ENCODE peak calls at places on chromosome 4, in nine cellular contexts. Y, E, H, B, Z, N, K, U and G are unnamed samples.

GRCh38 chr4:102530986-102531385 is 29.8 kb downstream of the NFKB1 start:
- DNase-seq in U (no peak), E (no peak), Y (no peak), N (no peak), H (no peak), Z (no peak), B (no peak), K (no peak), G (no peak)

GRCh38 chr4:69831646-69832325 is 28.2 kb downstream of the SULT1E1 start:
- DNase-seq in B (no peak), Y (no peak), N (no peak), E (no peak), K (no peak), Z (no peak), H (no peak), U (peak), G (no peak)

GRCh38 chr4:174672276-174672675 is 150.0 kb upstream of the HPGD start:
- DNase-seq in H (no peak), N (peak), U (no peak), K (no peak), Z (no peak), E (no peak), Y (no peak), B (no peak), G (no peak)

GRCh38 chr4:134027931-134028330 is 173.7 kb downstream of the PABPC4L start:
- DNase-seq in U (no peak), K (no peak), N (peak), Z (no peak), H (no peak), E (peak), B (no peak), Y (no peak), G (no peak)

GRCh38 chr4:122542411-122543236 is 78.2 kb downstream of the IL21 start:
- DNase-seq in N (peak), K (no peak), H (no peak), E (no peak), B (no peak), Y (no peak), Z (no peak), U (no peak), G (no peak)

GRCh38 chr4:53601251-53601764 is 10.0 kb upstream of the LNX1 start:
- DNase-seq in Y (no peak), B (no peak), Z (no peak), K (no peak), E (peak), U (peak), N (no peak), H (no peak), G (peak)

GRCh38 chr4:2786794-2787229 is 6.1 kb upstream of the SH3BP2 start:
- DNase-seq in H (no peak), Y (peak), U (no peak), B (no peak), N (no peak), Z (no peak), E (no peak), K (no peak), G (no peak)

GRCh38 chr4:180913750-180914149 is 1329.5 kb upstream of the TENM3 start:
- DNase-seq in Z (no peak), U (no peak), Y (no peak), E (peak), B (no peak), N (peak), H (no peak), K (no peak), G (no peak)

GRCh38 chr4:183348136-183348535 is 25.9 kb upstream of the CLDN24 start:
- DNase-seq in B (no peak), U (no peak), E (no peak), K (no peak), N (no peak), H (no peak), Y (no peak), Z (no peak), G (no peak)

GRCh38 chr4:103019319-103020124 is at the start of gene SLC9B1:
- DNase-seq in N (peak), Y (peak), B (peak), U (peak), E (peak), K (peak), H (peak), Z (peak), G (peak)

GRCh38 chr4:179095585-179096228 is 1653.5 kb upstream of the AGA start:
- DNase-seq in Y (no peak), Z (no peak), H (no peak), U (peak), N (no peak), K (no peak), B (no peak), E (peak), G (no peak)

GRCh38 chr4:132955146-132955545 is 193.9 kb upstream of the PCDH10 start:
- DNase-seq in E (no peak), Z (no peak), H (no peak), B (no peak), N (no peak), Y (no peak), K (no peak), U (no peak), G (no peak)

GRCh38 chr4:53932784-53933183 is 131.6 kb downstream of the CHIC2 start:
- DNase-seq in B (no peak), N (peak), E (no peak), K (no peak), H (no peak), Y (no peak), Z (no peak), U (no peak), G (no peak)

GRCh38 chr4:185853841-185854240 is 41.8 kb upstream of the SORBS2 start:
- DNase-seq in B (no peak), E (no peak), U (no peak), H (no peak), Z (no peak), K (no peak), N (peak), Y (no peak), G (no peak)

GRCh38 chr4:2363056-2363719 is 55.3 kb downstream of the ZFYVE28 start:
- DNase-seq in N (no peak), H (no peak), E (no peak), B (no peak), Y (peak), K (no peak), U (no peak), Z (no peak), G (no peak)

GRCh38 chr4:140653718-140654515 is 85.2 kb upstream of the UCP1 start:
- DNase-seq in N (no peak), Z (no peak), E (no peak), Y (no peak), K (no peak), B (no peak), U (no peak), H (no peak), G (no peak)

GRCh38 chr4:108586778-108587177 is 33.6 kb upstream of the RPL34 start:
- DNase-seq in Y (no peak), H (no peak), Z (no peak), E (no peak), K (no peak), B (no peak), U (no peak), N (no peak), G (no peak)

GRCh38 chr4:8904666-8905065 is 33.0 kb upstream of the HMX1 start:
- DNase-seq in E (no peak), B (no peak), Z (no peak), H (no peak), U (no peak), Y (peak), K (no peak), N (no peak), G (no peak)

GRCh38 chr4:181959121-181959520 is 284.1 kb upstream of the TENM3 start:
- DNase-seq in H (no peak), N (peak), Z (no peak), U (no peak), B (no peak), E (peak), K (no peak), Y (no peak), G (no peak)

GRCh38 chr4:91092398-91092955 is 965.3 kb downstream of the CCSER1 start:
- DNase-seq in N (peak), B (no peak), Y (no peak), U (no peak), H (no peak), Z (no peak), K (no peak), E (no peak), G (no peak)

GRCh38 chr4:103150677-103151076 is 47.5 kb downstream of the CENPE start:
- DNase-seq in E (no peak), H (no peak), Y (no peak), K (no peak), N (peak), Z (no peak), B (no peak), U (no peak), G (no peak)

GRCh38 chr4:172725581-172725980 is 443.0 kb upstream of the GALNT7 start:
- DNase-seq in H (no peak), Z (no peak), Y (no peak), K (no peak), N (no peak), U (no peak), E (peak), B (no peak), G (no peak)